ENCODE peak calls at places on chromosomes 7 and 10, in four cellular contexts. M is HepG2, L is K562, T is A549. W is an unnamed sample.

GRCh38 chr7:72313906-72314305 is 98.2 kb downstream of the CALN1 start:
- DNase-seq in L (no peak), M (no peak), T (no peak), W (no peak)

GRCh38 chr7:157699357-157700013 is 362.7 kb downstream of the DNAJB6 start:
- DNase-seq in M (no peak), T (no peak), L (no peak), W (no peak)

GRCh38 chr7:21169667-21170605 is 257.9 kb upstream of the SP4 start:
- DNase-seq in T (no peak), M (no peak), L (no peak), W (no peak)

GRCh38 chr7:76513817-76514799 is 3.8 kb downstream of the UPK3B start:
- DNase-seq in M (no peak), T (no peak), L (no peak), W (no peak)

GRCh38 chr10:110802551-110803238 is 69.0 kb upstream of the PDCD4 start:
- DNase-seq in L (no peak), T (no peak), M (peak; percentile 49), W (peak; percentile 85)

GRCh38 chr7:98357751-98358161 is 43.1 kb downstream of the BAIAP2L1 start:
- DNase-seq in L (no peak), T (peak; percentile 67), M (peak; percentile 72), W (no peak)

GRCh38 chr7:66664590-66665293 is 36.1 kb downstream of the KCTD7 start:
- DNase-seq in L (no peak), T (no peak), M (no peak), W (no peak)

GRCh38 chr7:542935-543789 is 23.5 kb upstream of the PDGFA start:
- DNase-seq in M (peak; percentile 37), L (peak; percentile 42), T (peak; percentile 76), W (no peak)

GRCh38 chr10:30432631-30433285 is 1.2 kb upstream of the MAP3K8 start:
- DNase-seq in L (peak; percentile 38), M (no peak), T (peak; percentile 55), W (no peak)

GRCh38 chr7:29239638-29240037 is 45.1 kb downstream of the CHN2 start:
- DNase-seq in T (peak; percentile 24), L (peak; percentile 49), M (no peak), W (no peak)

GRCh38 chr7:127751723-127752448 is 99.9 kb downstream of the SND1 start:
- DNase-seq in M (no peak), T (no peak), L (no peak), W (no peak)

GRCh38 chr10:86401588-86402282 is 35.1 kb upstream of the GRID1 start:
- DNase-seq in M (no peak), T (peak; percentile 47), L (no peak), W (no peak)

GRCh38 chr10:80407836-80408197 is 534 bp upstream of the PRXL2A start:
- DNase-seq in M (peak; percentile 63), L (no peak), T (peak; percentile 74), W (no peak)

GRCh38 chr7:139620676-139621344 is 97.3 kb downstream of the CLEC2L start:
- DNase-seq in T (peak; percentile 65), M (peak; percentile 28), L (peak; percentile 89), W (no peak)

DNA sequence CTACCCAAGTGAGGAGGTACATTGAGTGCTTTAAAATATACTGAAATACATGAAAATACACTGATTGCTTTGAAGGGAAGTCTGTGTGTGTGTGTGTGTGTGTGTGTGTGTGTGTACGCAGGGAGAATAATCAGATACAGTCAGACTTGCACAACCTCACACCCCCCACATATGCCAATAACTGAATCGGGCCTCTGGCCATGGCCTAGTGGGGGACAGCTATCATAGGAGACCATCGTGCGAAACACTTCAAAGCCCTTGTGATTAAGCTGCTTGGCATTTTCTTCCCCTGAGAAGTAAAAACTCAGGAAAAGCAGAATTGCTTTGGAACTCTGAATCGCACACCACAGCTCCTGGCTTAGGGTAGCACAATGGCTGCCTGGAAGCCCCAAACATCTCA is 135.1 kb downstream of the C10orf105 start:
- DNase-seq in M (no peak), L (no peak), T (no peak), W (no peak)
- TF ChIP-seq MYC in M (no peak), L (no peak), T (no peak), W (no peak)

GRCh38 chr10:35546824-35547225 is 58.3 kb upstream of the GJD4 start:
- DNase-seq in M (peak; percentile 4), L (no peak), T (peak; percentile 35), W (no peak)
- TF ChIP-seq POLR2AphosphoS2 in M (no peak), L (no peak), T (no peak), W (no peak)

GRCh38 chr7:90999989-91000979 is 263.9 kb upstream of the FZD1 start:
- DNase-seq in L (no peak), M (no peak), T (no peak), W (no peak)
- TF ChIP-seq MYC in L (no peak), M (no peak), T (no peak), W (no peak)

GRCh38 chr7:112064627-112065385 is 141.4 kb downstream of the DOCK4 start:
- DNase-seq in T (no peak), M (no peak), L (no peak), W (no peak)
- TF ChIP-seq POLR2AphosphoS2 in T (no peak), M (no peak), L (no peak), W (no peak)